ENCODE peak calls at places on chromosome 3, in four cellular contexts. I is stimulated activated CD8-positive, alpha-beta memory T cell treated with anti-CD3 and anti-CD28 coated beads, Interleukin-15, amount 100 ng/mL, for 4 hours; K is SK-MEL-5; U is activated effector memory CD4-positive, alpha-beta T cell treated with Interleukin-2 at 50 U/mL for 16 hours. A is an unnamed sample.

GRCh38 chr3:51045006-51045405 is 340.1 kb upstream of the MANF start:
- DNase-seq in K (no peak), U (no peak), I (no peak), A (no peak)

GRCh38 chr3:57815034-57815433 is 58.9 kb downstream of the SLMAP start:
- DNase-seq in I (no peak), K (no peak), U (peak), A (no peak)

GRCh38 chr3:171372694-171373093 is 87.5 kb downstream of the TNIK start:
- DNase-seq in K (no peak), I (no peak), U (no peak), A (no peak)

GRCh38 chr3:146037697-146038096 is 123.3 kb downstream of the PLOD2 start:
- DNase-seq in U (no peak), I (no peak), K (no peak), A (no peak)

GRCh38 chr3:188583476-188584161 is 429.7 kb downstream of the LPP start:
- DNase-seq in I (no peak), K (no peak), U (no peak), A (peak)

GRCh38 chr3:152331018-152331541 is 62.4 kb downstream of the MBNL1 start:
- DNase-seq in U (no peak), I (no peak), K (no peak), A (peak)

GRCh38 chr3:141006344-141006743 is 44.8 kb upstream of the SPSB4 start:
- DNase-seq in U (no peak), I (no peak), K (no peak), A (no peak)

GRCh38 chr3:187264051-187264450 is 27.5 kb downstream of the MASP1 start:
- DNase-seq in I (no peak), U (no peak), K (no peak), A (peak)

GRCh38 chr3:124772081-124772831 is 42.0 kb downstream of the UMPS start:
- DNase-seq in U (no peak), K (no peak), I (no peak), A (no peak)

GRCh38 chr3:59749291-59749690 is 699.5 kb upstream of the CFAP20DC start:
- DNase-seq in I (no peak), K (no peak), U (no peak), A (no peak)

GRCh38 chr3:41338276-41338675 is 139.0 kb downstream of the CTNNB1 start:
- DNase-seq in U (no peak), I (no peak), K (no peak), A (peak)

GRCh38 chr3:126373682-126374601 is 16.7 kb upstream of the KLF15 start:
- DNase-seq in U (no peak), K (no peak), I (no peak), A (no peak)

GRCh38 chr3:25982756-25983155 is 192.9 kb downstream of the OXSM start:
- DNase-seq in K (no peak), I (no peak), U (no peak), A (no peak)

GRCh38 chr3:62109534-62109933 is 263.8 kb downstream of the FEZF2 start:
- DNase-seq in I (no peak), K (peak), U (no peak), A (no peak)

GRCh38 chr3:148881286-148881685 is 16.2 kb downstream of the CPA3 start:
- DNase-seq in U (no peak), K (no peak), I (no peak), A (no peak)

GRCh38 chr3:31274406-31275024 is 258.2 kb upstream of the STT3B start:
- DNase-seq in K (no peak), I (no peak), U (no peak), A (no peak)

GRCh38 chr3:8742921-8743605 is 9.5 kb downstream of the CAV3 start:
- DNase-seq in I (no peak), K (no peak), U (no peak), A (peak)

GRCh38 chr3:49924683-49925082 is 4.9 kb downstream of the MON1A start:
- DNase-seq in U (no peak), K (no peak), I (no peak), A (peak)

GRCh38 chr3:58429657-58430056 is 4.0 kb downstream of the PDHB start:
- DNase-seq in I (no peak), U (no peak), K (no peak), A (no peak)

GRCh38 chr3:123163146-123163545 is 38.6 kb upstream of the SEC22A start:
- DNase-seq in I (no peak), U (no peak), K (no peak), A (no peak)

GRCh38 chr3:11698326-11699082 is 54.8 kb upstream of the VGLL4 start:
- DNase-seq in I (no peak), U (no peak), K (no peak), A (no peak)

GRCh38 chr3:29552036-29552435 is 271.2 kb downstream of the RBMS3 start:
- DNase-seq in K (no peak), U (no peak), I (no peak), A (no peak)

GRCh38 chr3:153768559-153769469 is 352.4 kb upstream of the ARHGEF26 start:
- DNase-seq in K (peak), U (peak), I (no peak), A (peak)

GRCh38 chr3:183394150-183394549 is 34.3 kb downstream of the MCF2L2 start:
- DNase-seq in K (no peak), U (no peak), I (no peak), A (no peak)

GRCh38 chr3:146160233-146160963 is 586 bp downstream of the PLOD2 start:
- DNase-seq in K (peak), U (no peak), I (no peak), A (peak)

GRCh38 chr3:143885803-143886427 is 37.6 kb upstream of the SLC9A9 start:
- DNase-seq in U (no peak), K (peak), I (no peak), A (peak)